ENCODE peak calls at places on chromosomes 7 and 10, in five cellular contexts. T is neural crest cell, C is glutamatergic neuron, P is IMR-90, K is adrenal gland. W is an unnamed sample.

GRCh38 chr10:106360870-106361269 is 803.6 kb downstream of the SORCS1 start:
- DNase-seq in P (peak; percentile 83), K (no peak), T (no peak), C (no peak), W (no peak)

GRCh38 chr7:46902463-46902862 is 679.4 kb downstream of the TNS3 start:
- DNase-seq in P (no peak), C (no peak), T (no peak), K (no peak), W (no peak)

GRCh38 chr7:101823086-101823485 is 5.7 kb downstream of the CUX1 start:
- DNase-seq in C (no peak), K (no peak), T (no peak), P (no peak), W (no peak)

GRCh38 chr10:24900888-24901685 is 51.3 kb downstream of the PRTFDC1 start:
- DNase-seq in P (no peak), T (no peak), C (no peak), K (no peak), W (no peak)

GRCh38 chr10:2772791-2773644 is 294.3 kb upstream of the PFKP start:
- DNase-seq in P (no peak), K (no peak), C (peak; percentile 45), T (no peak), W (no peak)

GRCh38 chr7:111741811-111742240 is 179.5 kb upstream of the IMMP2L start:
- DNase-seq in C (peak; percentile 40), T (peak; percentile 20), P (peak; percentile 76), K (peak; percentile 52), W (no peak)

GRCh38 chr10:44465430-44466115 is 80.7 kb upstream of the CXCL12 start:
- DNase-seq in T (no peak), K (no peak), C (no peak), P (no peak), W (no peak)

GRCh38 chr10:125159932-125160855 is at the start of gene CTBP2:
- DNase-seq in T (peak; percentile 52), C (peak; percentile 72), P (no peak), K (peak; percentile 73), W (peak; percentile 51)

GRCh38 chr10:32981760-32982159 is 23.7 kb upstream of the ITGB1 start:
- DNase-seq in C (no peak), T (no peak), P (peak; percentile 68), K (peak; percentile 35), W (no peak)

GRCh38 chr10:43685744-43686143 is 37.1 kb upstream of the ZNF32 start:
- DNase-seq in C (no peak), P (no peak), K (no peak), T (no peak), W (no peak)

GRCh38 chr10:43598447-43598846 is 7.8 kb upstream of the ZNF485 start:
- DNase-seq in P (peak; percentile 58), C (no peak), T (no peak), K (peak; percentile 61), W (no peak)

GRCh38 chr7:27164381-27165088 is 802 bp downstream of the HOXA9 start:
- DNase-seq in T (no peak), C (peak; percentile 68), K (peak; percentile 48), P (no peak), W (no peak)

GRCh38 chr7:68162712-68163111 is 1166.1 kb downstream of the TYW1 start:
- DNase-seq in P (no peak), K (no peak), C (no peak), T (no peak), W (no peak)

GRCh38 chr7:74722045-74722603 is 51.7 kb upstream of the NCF1 start:
- DNase-seq in P (no peak), T (no peak), C (no peak), K (no peak), W (no peak)

GRCh38 chr10:83990126-83990525 is 149.2 kb upstream of the GHITM start:
- DNase-seq in P (no peak), C (no peak), T (no peak), K (no peak), W (no peak)

GRCh38 chr10:777913-778479 is 88.5 kb upstream of the DIP2C start:
- DNase-seq in P (no peak), K (no peak), C (no peak), T (no peak), W (no peak)

GRCh38 chr7:108454674-108455523 is 1.3 kb downstream of the NRCAM start:
- DNase-seq in C (peak; percentile 70), K (peak; percentile 49), T (peak; percentile 33), P (no peak), W (no peak)

GRCh38 chr10:2620827-2621521 is 446.4 kb upstream of the PFKP start:
- DNase-seq in C (no peak), K (no peak), P (no peak), T (no peak), W (no peak)

GRCh38 chr7:98341106-98341505 is 59.6 kb downstream of the BRI3 start:
- DNase-seq in P (peak; percentile 77), C (no peak), T (no peak), K (no peak), W (no peak)

GRCh38 chr7:159144756-159145543 is at the start of gene VIPR2:
- DNase-seq in K (no peak), T (no peak), C (no peak), P (no peak), W (no peak)

GRCh38 chr10:13698217-13698616 is 111.5 kb downstream of the PRPF18 start:
- DNase-seq in C (no peak), P (no peak), K (no peak), T (no peak), W (no peak)

GRCh38 chr7:20329389-20330175 is 1.1 kb upstream of the ITGB8 start:
- DNase-seq in K (peak; percentile 62), C (peak; percentile 62), P (peak; percentile 71), T (peak; percentile 54), W (peak; percentile 68)

GRCh38 chr10:89263091-89263490 is 11.5 kb upstream of the LIPA start:
- DNase-seq in K (no peak), P (no peak), T (no peak), C (no peak), W (no peak)

GRCh38 chr10:16856567-16856966 is 39.3 kb upstream of the RSU1 start:
- DNase-seq in K (no peak), P (no peak), C (no peak), T (no peak), W (no peak)

GRCh38 chr7:137408096-137408495 is 64.6 kb upstream of the PTN start:
- DNase-seq in K (no peak), P (peak; percentile 33), T (no peak), C (no peak), W (no peak)

GRCh38 chr10:70158113-70158512 is 11.6 kb upstream of the TYSND1 start:
- DNase-seq in K (no peak), T (no peak), P (no peak), C (no peak), W (no peak)

GRCh38 chr7:139078399-139078798 is 31.1 kb downstream of the ZC3HAV1 start:
- DNase-seq in P (peak; percentile 75), T (no peak), C (no peak), K (no peak), W (no peak)

GRCh38 chr10:28445511-28445910 is 87.4 kb upstream of the WAC start:
- DNase-seq in P (no peak), C (no peak), T (no peak), K (no peak), W (no peak)

GRCh38 chr7:102872460-102872859 is 40.3 kb upstream of the LRRC17 start:
- DNase-seq in C (no peak), K (no peak), P (peak; percentile 98), T (no peak), W (no peak)

W was measured in lung.